ENCODE peak calls at places on chromosomes 16 and 17, in ten cellular contexts. Y, W, D, Z, T, S, B, I, L and F are unnamed samples.

GRCh38 chr16:77439106-77439505 is 4.3 kb upstream of the ADAMTS18 start:
- DNase-seq in Y (no peak), W (no peak), D (no peak), Z (no peak), T (no peak), S (no peak), B (no peak), I (no peak), L (no peak), F (no peak)

GRCh38 chr16:10752843-10753523 is 9.3 kb downstream of the NUBP1 start:
- DNase-seq in Y (no peak), W (no peak), D (no peak), Z (no peak), T (no peak), S (peak; percentile 40), B (no peak), I (no peak), L (no peak), F (no peak)

GRCh38 chr17:27245230-27245696 is 48.7 kb upstream of the WSB1 start:
- DNase-seq in Y (peak; percentile 58), W (peak; percentile 49), D (peak; percentile 80), Z (peak; percentile 64), T (peak; percentile 90), S (peak; percentile 87), B (peak; percentile 93), I (peak; percentile 88), L (peak; percentile 93), F (peak; percentile 96)

GRCh38 chr17:57515662-57516211 is 229.4 kb downstream of the CCDC182 start:
- DNase-seq in Y (no peak), W (no peak), D (no peak), Z (no peak), T (no peak), S (no peak), B (no peak), I (no peak), L (no peak), F (no peak)

GRCh38 chr16:89043636-89044393 is 49.8 kb upstream of the ACSF3 start:
- DNase-seq in Y (no peak), W (no peak), D (no peak), Z (no peak), T (no peak), S (no peak), B (no peak), I (no peak), L (no peak), F (no peak)

GRCh38 chr17:2067559-2067958 is 12.7 kb downstream of the HIC1 start:
- DNase-seq in Y (no peak), W (no peak), D (no peak), Z (no peak), T (no peak), S (no peak), B (no peak), I (no peak), L (no peak), F (no peak)

GRCh38 chr16:27920391-27920891 is 143.1 kb downstream of the GSG1L start:
- DNase-seq in Y (no peak), W (no peak), D (peak; percentile 56), Z (no peak), T (peak; percentile 54), S (no peak), B (peak; percentile 0), I (no peak), L (no peak), F (no peak)

GRCh38 chr17:76550712-76551615 is 11.1 kb downstream of the PRCD start:
- DNase-seq in Y (no peak), W (no peak), D (no peak), Z (peak; percentile 29), T (no peak), S (peak; percentile 51), B (peak; percentile 79), I (no peak), L (no peak), F (no peak)

GRCh38 chr16:25256821-25257503 is 683 bp downstream of the ZKSCAN2 start:
- DNase-seq in Y (no peak), W (peak; percentile 13), D (no peak), Z (peak; percentile 15), T (peak; percentile 40), S (no peak), B (peak; percentile 54), I (no peak), L (no peak), F (peak; percentile 41)

GRCh38 chr17:50353600-50354195 is 7.8 kb downstream of the XYLT2 start:
- DNase-seq in Y (no peak), W (no peak), D (no peak), Z (no peak), T (peak; percentile 41), S (no peak), B (no peak), I (no peak), L (no peak), F (no peak)

GRCh38 chr16:85438981-85439639 is 174.0 kb upstream of the GSE1 start:
- DNase-seq in Y (no peak), W (no peak), D (no peak), Z (no peak), T (no peak), S (no peak), B (no peak), I (no peak), L (no peak), F (no peak)

GRCh38 chr17:3017936-3018335 is 45.5 kb downstream of the OR1D5 start:
- DNase-seq in Y (no peak), W (no peak), D (no peak), Z (no peak), T (no peak), S (no peak), B (no peak), I (no peak), L (no peak), F (no peak)

GRCh38 chr17:16488572-16488997 is 3.4 kb downstream of the LRRC75A start:
- DNase-seq in Y (no peak), W (no peak), D (no peak), Z (peak; percentile 94), T (no peak), S (no peak), B (no peak), I (no peak), L (no peak), F (peak; percentile 80)

GRCh38 chr17:77963441-77963840 is 4.9 kb downstream of the TNRC6C start:
- DNase-seq in Y (no peak), W (peak; percentile 9), D (peak; percentile 50), Z (peak; percentile 42), T (no peak), S (no peak), B (peak; percentile 83), I (peak; percentile 95), L (peak; percentile 79), F (peak; percentile 75)

GRCh38 chr17:41354538-41354937 is 3.9 kb upstream of the KRT33A start:
- DNase-seq in Y (no peak), W (no peak), D (no peak), Z (no peak), T (no peak), S (no peak), B (no peak), I (no peak), L (no peak), F (no peak)

GRCh38 chr16:88640520-88641247 is 2.3 kb downstream of the IL17C start:
- DNase-seq in Y (no peak), W (no peak), D (no peak), Z (no peak), T (no peak), S (no peak), B (no peak), I (no peak), L (no peak), F (no peak)

GRCh38 chr16:86347916-86348555 is 162.3 kb upstream of the FOXF1 start:
- DNase-seq in Y (no peak), W (no peak), D (no peak), Z (no peak), T (no peak), S (no peak), B (no peak), I (no peak), L (no peak), F (no peak)

GRCh38 chr17:80388175-80388574 is 26.8 kb upstream of the ENDOV start:
- DNase-seq in Y (no peak), W (no peak), D (no peak), Z (no peak), T (no peak), S (no peak), B (no peak), I (no peak), L (no peak), F (no peak)

GRCh38 chr16:59634951-59635350 is 900.8 kb upstream of the GOT2 start:
- DNase-seq in Y (no peak), W (no peak), D (no peak), Z (no peak), T (no peak), S (no peak), B (peak; percentile 34), I (peak; percentile 42), L (no peak), F (no peak)

GRCh38 chr16:48499822-48500440 is 110.0 kb downstream of the N4BP1 start:
- DNase-seq in Y (no peak), W (no peak), D (no peak), Z (peak; percentile 25), T (no peak), S (no peak), B (peak; percentile 94), I (peak; percentile 86), L (peak; percentile 93), F (peak; percentile 62)

GRCh38 chr16:19601083-19601976 is 45.8 kb downstream of the VPS35L start:
- DNase-seq in Y (no peak), W (peak; percentile 11), D (peak; percentile 43), Z (peak; percentile 27), T (no peak), S (no peak), B (peak; percentile 68), I (no peak), L (no peak), F (peak; percentile 53)

GRCh38 chr17:28055546-28056275 is 13.2 kb downstream of the NLK start:
- DNase-seq in Y (no peak), W (no peak), D (no peak), Z (peak; percentile 31), T (no peak), S (no peak), B (no peak), I (no peak), L (no peak), F (no peak)

GRCh38 chr17:39486242-39486641 is 25.0 kb downstream of the CDK12 start:
- DNase-seq in Y (no peak), W (no peak), D (no peak), Z (no peak), T (no peak), S (no peak), B (peak; percentile 81), I (no peak), L (peak; percentile 65), F (no peak)

GRCh38 chr17:45146166-45146565 is 2.1 kb upstream of the HEXIM1 start:
- DNase-seq in Y (no peak), W (no peak), D (no peak), Z (no peak), T (no peak), S (no peak), B (no peak), I (no peak), L (no peak), F (no peak)

GRCh38 chr16:73025506-73026131 is 22.3 kb downstream of the ZFHX3 start:
- DNase-seq in Y (no peak), W (no peak), D (no peak), Z (no peak), T (no peak), S (no peak), B (no peak), I (no peak), L (no peak), F (no peak)